ENCODE peak calls at places on chromosomes 7 and 10, in six cellular contexts. H, T, K, R, U and W are unnamed samples.

GRCh38 chr10:12510566-12510965 is 161.2 kb downstream of the CAMK1D start:
- DNase-seq in H (no peak), T (peak), K (no peak), R (no peak), U (no peak), W (no peak)

GRCh38 chr10:75654171-75654772 is 222.8 kb downstream of the LRMDA start:
- DNase-seq in H (no peak), T (no peak), K (no peak), R (no peak), U (no peak), W (no peak)

GRCh38 chr7:116218051-116218645 is 7.8 kb downstream of the TES start:
- DNase-seq in H (no peak), T (peak), K (peak), R (peak), U (no peak), W (peak)

GRCh38 chr7:142554555-142555532 is 194.4 kb upstream of the PRSS1 start:
- DNase-seq in H (no peak), T (no peak), K (no peak), R (peak), U (no peak), W (no peak)

GRCh38 chr10:114551310-114551972 is 106.6 kb downstream of the ABLIM1 start:
- DNase-seq in H (no peak), T (no peak), K (peak), R (no peak), U (no peak), W (peak)

GRCh38 chr7:65746398-65746669 is 126.5 kb upstream of the VKORC1L1 start:
- DNase-seq in H (no peak), T (peak), K (peak), R (peak), U (no peak), W (no peak)

GRCh38 chr10:13905281-13905680 is 318.5 kb downstream of the PRPF18 start:
- DNase-seq in H (no peak), T (no peak), K (no peak), R (no peak), U (no peak), W (no peak)

GRCh38 chr7:152402384-152403250 is 33.2 kb downstream of the KMT2C start:
- DNase-seq in H (no peak), T (no peak), K (no peak), R (no peak), U (no peak), W (no peak)

GRCh38 chr10:114374141-114374791 is 30.0 kb downstream of the AFAP1L2 start:
- DNase-seq in H (no peak), T (peak), K (peak), R (no peak), U (no peak), W (peak)

GRCh38 chr10:112811741-112812551 is 138.1 kb upstream of the TCF7L2 start:
- DNase-seq in H (no peak), T (peak), K (peak), R (peak), U (no peak), W (no peak)

GRCh38 chr10:22911889-22912762 is 15.7 kb upstream of the ARMC3 start:
- DNase-seq in H (no peak), T (peak), K (peak), R (peak), U (no peak), W (no peak)

GRCh38 chr7:142866361-142867096 is 11.7 kb downstream of the EPHB6 start:
- DNase-seq in H (peak), T (no peak), K (peak), R (peak), U (no peak), W (no peak)

GRCh38 chr7:34277801-34278195 is 372.5 kb downstream of the BMPER start:
- DNase-seq in H (no peak), T (no peak), K (no peak), R (no peak), U (no peak), W (no peak)

GRCh38 chr7:150879345-150879744 is 27.0 kb downstream of the AOC1 start:
- DNase-seq in H (no peak), T (peak), K (no peak), R (no peak), U (no peak), W (no peak)

GRCh38 chr7:29480934-29481625 is 82.6 kb upstream of the PRR15 start:
- DNase-seq in H (no peak), T (no peak), K (no peak), R (no peak), U (no peak), W (no peak)

GRCh38 chr10:73094249-73094850 is 2.3 kb downstream of the P4HA1 start:
- DNase-seq in H (no peak), T (no peak), K (no peak), R (no peak), U (no peak), W (no peak)

GRCh38 chr10:120493411-120494312 is 36.6 kb downstream of the PLPP4 start:
- DNase-seq in H (no peak), T (no peak), K (no peak), R (no peak), U (no peak), W (no peak)

GRCh38 chr7:41940760-41941343 is 238.0 kb upstream of the INHBA start:
- DNase-seq in H (peak), T (peak), K (peak), R (peak), U (peak), W (peak)

GRCh38 chr10:121900443-121901174 is 27.2 kb downstream of the ATE1 start:
- DNase-seq in H (no peak), T (peak), K (peak), R (peak), U (no peak), W (no peak)

GRCh38 chr10:102291221-102291905 is 46.0 kb downstream of the GBF1 start:
- DNase-seq in H (no peak), T (no peak), K (no peak), R (no peak), U (peak), W (no peak)

GRCh38 chr7:110386914-110387313 is 704.0 kb upstream of the LRRN3 start:
- DNase-seq in H (no peak), T (peak), K (no peak), R (peak), U (no peak), W (no peak)

GRCh38 chr10:34102917-34103506 is 712.1 kb downstream of the PARD3 start:
- DNase-seq in H (no peak), T (no peak), K (no peak), R (peak), U (no peak), W (no peak)

GRCh38 chr10:114482480-114482879 is 78.2 kb upstream of the AFAP1L2 start:
- DNase-seq in H (no peak), T (no peak), K (no peak), R (peak), U (no peak), W (no peak)

GRCh38 chr10:110368002-110368401 is 63.3 kb upstream of the SMNDC1 start:
- DNase-seq in H (no peak), T (peak), K (no peak), R (no peak), U (no peak), W (no peak)

GRCh38 chr7:108296911-108297310 is 159.3 kb downstream of the NRCAM start:
- DNase-seq in H (no peak), T (no peak), K (no peak), R (no peak), U (no peak), W (no peak)

GRCh38 chr7:129376076-129376777 is 58.0 kb upstream of the STRIP2 start:
- DNase-seq in H (peak), T (peak), K (peak), R (no peak), U (peak), W (no peak)

GRCh38 chr10:71314028-71314693 is 4.9 kb upstream of the SLC29A3 start:
- DNase-seq in H (peak), T (no peak), K (peak), R (peak), U (peak), W (peak)

GRCh38 chr7:105808703-105809590 is 67.5 kb downstream of the ATXN7L1 start:
- DNase-seq in H (no peak), T (peak), K (no peak), R (peak), U (no peak), W (no peak)

GRCh38 chr7:132750056-132750455 is 173.8 kb upstream of the PLXNA4 start:
- DNase-seq in H (no peak), T (no peak), K (no peak), R (no peak), U (no peak), W (no peak)

GRCh38 chr7:47580811-47581331 is 1.0 kb downstream of the TNS3 start:
- DNase-seq in H (no peak), T (no peak), K (no peak), R (no peak), U (no peak), W (no peak)

GRCh38 chr10:52818019-52818418 is 45.4 kb upstream of the MBL2 start:
- DNase-seq in H (peak), T (peak), K (no peak), R (peak), U (no peak), W (no peak)

GRCh38 chr7:3399858-3400257 is 98.8 kb downstream of the SDK1 start:
- DNase-seq in H (no peak), T (peak), K (no peak), R (peak), U (no peak), W (no peak)

GRCh38 chr10:132592790-132593788 is 55.5 kb downstream of the INPP5A start:
- DNase-seq in H (no peak), T (no peak), K (peak), R (no peak), U (no peak), W (peak)

GRCh38 chr7:151440799-151441443 is 980 bp upstream of the CRYGN start:
- DNase-seq in H (peak), T (no peak), K (no peak), R (no peak), U (no peak), W (no peak)

GRCh38 chr10:90621577-90621976 is 236.3 kb downstream of the HTR7 start:
- DNase-seq in H (peak), T (peak), K (no peak), R (no peak), U (no peak), W (no peak)

GRCh38 chr7:120916538-120916937 is 34.0 kb upstream of the ING3 start:
- DNase-seq in H (no peak), T (no peak), K (no peak), R (no peak), U (no peak), W (no peak)

GRCh38 chr7:123637203-123637602 is 18.5 kb upstream of the LMOD2 start:
- DNase-seq in H (no peak), T (no peak), K (no peak), R (no peak), U (no peak), W (no peak)
- TF ChIP-seq CTCF in H (no peak), T (peak), K (no peak), R (no peak), U (no peak), W (no peak)

GRCh38 chr7:111954474-111955311 is 251.5 kb downstream of the DOCK4 start:
- DNase-seq in H (no peak), T (no peak), K (no peak), R (no peak), U (no peak), W (no peak)

GRCh38 chr7:111951027-111951426 is 255.2 kb downstream of the DOCK4 start:
- DNase-seq in H (no peak), T (no peak), K (no peak), R (no peak), U (no peak), W (no peak)

GRCh38 chr7:111954056-111954455 is 252.1 kb downstream of the DOCK4 start:
- DNase-seq in H (no peak), T (no peak), K (no peak), R (no peak), U (no peak), W (no peak)

GRCh38 chr7:111958431-111958830 is 247.8 kb downstream of the DOCK4 start:
- DNase-seq in H (no peak), T (no peak), K (no peak), R (no peak), U (no peak), W (no peak)

GRCh38 chr7:111953611-111954010 is 252.6 kb downstream of the DOCK4 start:
- DNase-seq in H (peak), T (no peak), K (no peak), R (no peak), U (no peak), W (no peak)
- TF ChIP-seq CTCF in H (peak), T (no peak), K (peak), R (no peak), U (peak), W (no peak)

DNA sequence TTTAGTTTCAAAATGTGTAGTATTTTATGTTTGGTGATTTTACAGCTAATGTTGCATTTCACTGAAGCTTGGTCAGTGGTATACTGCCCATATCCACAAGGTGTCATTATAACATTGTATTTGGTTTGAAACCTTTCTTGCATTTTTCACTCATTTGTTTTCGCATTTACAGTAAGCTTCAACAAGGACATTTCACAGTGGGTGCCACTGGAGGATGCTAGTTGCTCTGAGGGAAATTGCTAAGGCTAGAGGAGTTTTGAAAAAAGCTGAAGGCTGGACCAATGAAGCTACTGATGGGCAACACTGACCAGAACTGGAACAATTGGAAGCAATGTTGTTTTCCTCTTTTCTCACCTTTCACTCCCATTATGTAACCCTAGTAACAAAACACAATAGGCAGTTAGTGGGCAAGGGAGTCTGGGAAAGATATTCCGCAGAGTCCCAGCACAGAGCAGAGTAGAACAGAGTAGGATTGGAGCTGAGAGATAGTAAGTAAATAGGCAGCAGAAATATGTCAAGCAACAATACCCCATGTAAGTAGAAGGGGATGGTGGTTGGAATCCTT is 23.6 kb upstream of the SRI start:
- DNase-seq in H (no peak), T (peak), K (peak), R (peak), U (peak), W (no peak)
- TF ChIP-seq CTCF in H (peak), T (peak), K (peak), R (peak), U (peak), W (peak)

DNA sequence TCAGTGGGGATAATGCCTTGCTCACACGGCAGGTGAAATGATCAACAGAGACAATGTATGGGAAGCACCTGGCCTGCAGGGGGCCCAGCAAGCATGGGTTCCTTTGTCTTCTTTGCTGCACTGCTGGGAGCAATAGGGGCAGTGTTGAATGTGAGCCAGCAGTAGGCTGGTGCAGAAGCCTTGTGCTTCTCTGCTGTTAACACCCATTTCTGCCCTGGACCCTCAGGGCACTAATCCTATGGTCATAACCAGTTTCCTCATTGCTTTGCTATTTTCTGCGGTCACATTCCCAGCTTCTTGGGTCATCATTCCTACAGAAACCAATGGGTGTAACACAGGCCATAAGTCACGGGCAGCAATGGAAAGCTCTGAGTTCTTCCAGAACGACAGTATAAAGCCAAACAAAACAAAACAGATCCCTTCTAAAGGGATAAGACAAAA is 10.9 kb upstream of the LGI1 start:
- DNase-seq in H (no peak), T (peak), K (no peak), R (peak), U (no peak), W (peak)
- TF ChIP-seq CTCF in H (no peak), T (peak), K (no peak), R (no peak), U (no peak), W (peak)

DNA sequence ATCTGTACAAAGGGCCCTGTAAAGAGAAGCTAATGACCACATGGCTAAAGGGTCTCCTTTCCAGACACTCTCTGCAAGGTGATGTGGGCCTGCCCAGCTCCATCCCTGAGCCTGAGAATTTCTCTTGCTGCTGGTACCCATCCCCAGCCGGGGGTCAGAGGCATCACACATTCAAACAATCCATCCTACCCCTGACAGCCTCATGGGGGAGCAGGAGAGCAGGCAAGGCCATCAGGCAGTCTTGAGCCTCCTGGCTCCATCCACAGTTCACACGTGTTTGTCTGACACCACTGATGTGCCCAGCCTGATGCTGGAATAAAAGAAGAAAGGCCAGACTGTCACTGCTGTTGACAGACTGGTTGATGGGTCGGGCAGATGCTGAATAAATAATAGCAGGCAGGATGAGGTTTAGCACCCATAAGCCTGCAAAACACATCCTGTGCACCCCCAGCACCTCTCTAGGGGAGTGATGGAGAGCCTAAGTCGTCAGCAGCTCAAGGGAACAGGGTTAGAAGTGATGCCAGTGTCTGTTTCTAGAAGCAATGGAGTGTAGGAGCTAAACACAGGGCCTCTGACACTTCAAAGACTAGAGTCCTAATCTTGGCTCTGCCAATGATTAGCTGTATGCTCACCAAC is 43.5 kb downstream of the TLL2 start:
- DNase-seq in H (peak), T (peak), K (peak), R (no peak), U (no peak), W (peak)
- TF ChIP-seq CTCF in H (peak), T (peak), K (peak), R (peak), U (peak), W (peak)

DNA sequence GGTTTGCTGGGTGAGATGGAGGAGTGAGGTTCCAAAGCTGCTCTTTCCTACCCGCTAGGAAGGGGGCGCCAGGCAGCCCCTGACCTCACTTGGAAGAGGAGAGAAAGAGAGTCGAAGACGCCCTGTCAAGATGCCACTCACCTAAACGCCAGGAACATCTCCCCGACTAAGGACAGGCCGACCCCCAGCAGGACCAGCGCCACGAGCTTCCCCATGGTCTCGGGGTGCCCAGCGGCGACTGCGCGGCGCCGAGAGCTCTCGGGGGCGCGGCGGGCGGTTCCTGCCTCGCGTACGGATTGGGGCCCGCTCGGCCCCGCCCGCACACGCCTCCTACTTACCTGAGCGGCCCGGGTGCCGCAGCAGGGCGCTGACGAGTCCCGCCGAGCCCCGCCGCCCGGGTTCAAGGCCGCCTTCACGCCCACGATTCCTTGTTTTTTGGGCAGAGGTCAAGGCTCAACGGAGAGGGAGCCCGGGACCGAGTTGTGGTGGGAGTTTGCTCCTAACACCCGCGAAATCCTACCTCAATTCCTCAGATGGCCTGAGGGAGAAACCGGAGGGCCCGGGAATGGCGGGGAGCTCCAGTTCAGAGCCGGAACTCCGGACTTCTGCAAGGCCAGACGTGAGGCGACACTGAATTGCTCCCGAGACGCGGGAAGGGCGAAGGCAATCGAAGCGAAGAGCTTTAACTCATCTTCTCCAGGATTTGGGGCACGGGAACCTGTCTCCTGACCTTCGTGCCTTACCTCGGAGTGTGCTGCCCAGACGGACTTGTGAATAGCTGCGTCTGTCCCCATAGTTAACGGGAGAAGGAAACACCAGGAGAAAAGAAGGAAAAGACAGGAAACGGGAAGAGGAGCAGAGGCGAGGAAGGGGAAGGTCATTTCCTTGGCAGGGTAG is at the start of gene PON3:
- DNase-seq in H (no peak), T (no peak), K (peak), R (no peak), U (no peak), W (no peak)
- TF ChIP-seq CTCF in H (no peak), T (peak), K (peak), R (no peak), U (no peak), W (peak)

DNA sequence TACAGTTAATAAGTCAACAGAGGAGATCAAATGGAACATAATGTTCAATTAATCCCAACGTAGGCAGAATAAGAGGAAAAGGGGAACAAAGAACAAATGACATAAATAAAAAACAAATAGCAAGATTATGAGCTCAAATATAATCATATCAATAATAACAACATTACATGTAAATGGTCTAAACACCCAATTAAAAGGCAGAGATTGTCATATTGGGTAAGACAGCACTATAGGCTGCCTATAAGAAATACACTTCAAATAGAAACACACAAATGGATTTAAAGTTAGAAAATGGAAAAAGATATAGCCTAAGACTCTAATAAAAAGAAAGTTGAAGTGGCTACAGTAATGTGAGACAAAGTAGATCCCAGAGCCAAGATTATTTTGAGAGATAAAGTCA is 126.4 kb upstream of the PTER start:
- DNase-seq in H (no peak), T (no peak), K (no peak), R (no peak), U (no peak), W (no peak)
- TF ChIP-seq CTCF in H (no peak), T (no peak), K (no peak), R (no peak), U (no peak), W (no peak)